ENCODE peak calls at places on chromosomes 3 and 15, in four cellular contexts. One of them, this sample, is unnamed.

GRCh38 chr15:50544368-50544767 is 2.1 kb downstream of the USP50 start:
- DNase-seq in H1: no peak
- DNase-seq in K562: no peak
- DNase-seq in stomach: no peak
- DNase-seq in this sample: no peak

GRCh38 chr3:77475545-77475944 is 435.6 kb downstream of the ROBO2 start:
- DNase-seq in K562: no peak
- DNase-seq in stomach: no peak
- DNase-seq in H1: no peak
- DNase-seq in this sample: no peak

GRCh38 chr3:44070841-44071240 is 170.8 kb upstream of the TOPAZ1 start:
- DNase-seq in stomach: no peak
- DNase-seq in H1: no peak
- DNase-seq in K562: no peak
- DNase-seq in this sample: no peak

GRCh38 chr15:99719096-99719541 is 14.1 kb downstream of the LYSMD4 start:
- DNase-seq in stomach: no peak
- DNase-seq in K562: no peak
- DNase-seq in H1: no peak
- DNase-seq in this sample: no peak

GRCh38 chr3:99755831-99756230 is 61.8 kb upstream of the CMSS1 start:
- DNase-seq in stomach: no peak
- DNase-seq in H1: no peak
- DNase-seq in K562: no peak
- DNase-seq in this sample: no peak

GRCh38 chr3:51391566-51392300 is 648 bp downstream of the RBM15B start:
- DNase-seq in stomach: peak
- DNase-seq in H1: peak
- DNase-seq in K562: peak
- DNase-seq in this sample: no peak

GRCh38 chr3:102235679-102236078 is 199.1 kb upstream of the ZPLD1 start:
- DNase-seq in H1: no peak
- DNase-seq in K562: no peak
- DNase-seq in stomach: no peak
- DNase-seq in this sample: no peak

GRCh38 chr3:138254199-138254598 is 67.1 kb downstream of the ARMC8 start:
- DNase-seq in K562: no peak
- DNase-seq in stomach: no peak
- DNase-seq in H1: no peak
- DNase-seq in this sample: peak

GRCh38 chr15:61141497-61142125 is 87.5 kb downstream of the RORA start:
- DNase-seq in H1: no peak
- DNase-seq in K562: no peak
- DNase-seq in stomach: no peak
- DNase-seq in this sample: no peak

GRCh38 chr3:98730338-98730737 is 32.8 kb upstream of the ST3GAL6 start:
- DNase-seq in stomach: no peak
- DNase-seq in H1: no peak
- DNase-seq in K562: no peak
- DNase-seq in this sample: no peak

GRCh38 chr3:159763466-159764210 is 225.0 kb upstream of the IL12A start:
- DNase-seq in stomach: peak
- DNase-seq in H1: peak
- DNase-seq in K562: peak
- DNase-seq in this sample: peak

GRCh38 chr3:12904951-12905315 is 63.6 kb upstream of the RPL32 start:
- DNase-seq in stomach: no peak
- DNase-seq in K562: no peak
- DNase-seq in H1: no peak
- DNase-seq in this sample: no peak

GRCh38 chr3:52835766-52836470 is 1.1 kb upstream of the MUSTN1 start:
- DNase-seq in H1: no peak
- DNase-seq in stomach: no peak
- DNase-seq in K562: no peak
- DNase-seq in this sample: no peak

GRCh38 chr15:39269821-39270220 is 311.1 kb upstream of the THBS1 start:
- DNase-seq in H1: no peak
- DNase-seq in stomach: no peak
- DNase-seq in K562: no peak
- DNase-seq in this sample: peak

GRCh38 chr15:33852094-33852493 is 116.2 kb upstream of the CHRM5 start:
- DNase-seq in K562: no peak
- DNase-seq in stomach: no peak
- DNase-seq in H1: no peak
- DNase-seq in this sample: no peak

GRCh38 chr15:73688455-73688854 is 4.3 kb downstream of the CD276 start:
- DNase-seq in H1: no peak
- DNase-seq in K562: peak
- DNase-seq in stomach: no peak
- DNase-seq in this sample: no peak

GRCh38 chr15:23039151-23039916 is at the start of gene TUBGCP5:
- DNase-seq in stomach: peak
- DNase-seq in K562: peak
- DNase-seq in H1: peak
- DNase-seq in this sample: peak
- TF ChIP-seq POLR2AphosphoS5 in stomach: peak
- TF ChIP-seq POLR2AphosphoS5 in K562: peak
- TF ChIP-seq POLR2AphosphoS5 in H1: peak
- TF ChIP-seq POLR2AphosphoS5 in this sample: peak

GRCh38 chr3:39385456-39386098 is 2.4 kb downstream of the SLC25A38 start:
- DNase-seq in K562: peak
- DNase-seq in H1: no peak
- DNase-seq in stomach: no peak
- DNase-seq in this sample: no peak

GRCh38 chr3:39381432-39381831 is 1.7 kb upstream of the SLC25A38 start:
- DNase-seq in H1: no peak
- DNase-seq in stomach: no peak
- DNase-seq in K562: no peak
- DNase-seq in this sample: no peak

GRCh38 chr3:39384665-39385000 is 1.5 kb downstream of the SLC25A38 start:
- DNase-seq in K562: no peak
- DNase-seq in H1: no peak
- DNase-seq in stomach: no peak
- DNase-seq in this sample: no peak

GRCh38 chr3:39383913-39384664 is 919 bp downstream of the SLC25A38 start:
- DNase-seq in K562: peak
- DNase-seq in H1: peak
- DNase-seq in stomach: peak
- DNase-seq in this sample: peak

DNA sequence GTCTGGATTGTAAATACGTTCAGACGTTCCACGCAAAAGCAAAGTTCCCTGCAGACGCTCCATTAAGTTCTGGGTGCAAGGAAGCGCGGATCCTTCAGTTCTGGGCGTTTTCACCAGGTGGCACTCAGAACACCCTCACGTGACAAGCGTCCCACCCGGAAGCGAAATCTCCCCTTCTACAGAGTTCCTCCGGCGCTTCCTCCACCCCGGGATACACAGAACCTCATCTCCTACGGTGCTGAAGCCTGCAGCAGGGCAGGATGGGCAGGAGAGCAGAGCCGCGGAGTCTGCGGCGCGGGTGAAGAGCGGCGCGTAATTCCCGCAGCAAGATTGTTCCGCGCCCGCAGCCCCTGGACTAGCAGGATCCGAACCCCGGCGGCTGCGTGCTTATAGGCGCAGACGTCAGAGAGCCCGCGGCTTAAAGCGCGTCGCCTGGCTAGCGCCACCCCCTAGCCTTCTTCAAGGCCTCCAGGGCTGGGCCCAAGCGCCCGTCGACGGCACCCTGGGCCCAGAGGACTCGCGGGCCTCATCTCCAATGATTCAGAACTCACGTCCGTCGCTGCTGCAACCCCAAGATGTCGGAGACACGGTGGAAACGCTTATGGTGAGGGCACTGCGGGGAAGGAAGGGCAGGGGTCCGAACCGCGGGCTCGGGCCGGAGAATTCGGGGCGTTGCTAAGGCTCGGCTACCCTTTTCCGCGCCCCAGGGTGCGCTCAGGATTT is at the start of gene SLC25A38:
- DNase-seq in stomach: peak
- DNase-seq in H1: peak
- DNase-seq in K562: peak
- DNase-seq in this sample: peak
- TF ChIP-seq POLR2A in stomach: no peak
- TF ChIP-seq POLR2A in H1: no peak
- TF ChIP-seq POLR2A in K562: peak
- TF ChIP-seq POLR2A in this sample: peak

GRCh38 chr3:197029511-197030167 is at the start of gene MELTF:
- DNase-seq in stomach: peak
- DNase-seq in H1: peak
- DNase-seq in K562: peak
- DNase-seq in this sample: no peak
- H3K4me3 ChIP-seq in stomach: peak
- H3K4me3 ChIP-seq in H1: peak
- H3K4me3 ChIP-seq in K562: peak
- H3K4me3 ChIP-seq in this sample: peak

GRCh38 chr15:63334821-63335220 is 46.8 kb downstream of the CA12 start:
- DNase-seq in K562: no peak
- DNase-seq in H1: no peak
- DNase-seq in stomach: no peak
- DNase-seq in this sample: no peak

GRCh38 chr15:63329567-63330350 is 51.9 kb downstream of the CA12 start:
- DNase-seq in stomach: no peak
- DNase-seq in H1: no peak
- DNase-seq in K562: no peak
- DNase-seq in this sample: no peak

GRCh38 chr15:63327648-63328421 is 50.4 kb downstream of the APH1B start:
- DNase-seq in stomach: no peak
- DNase-seq in K562: no peak
- DNase-seq in H1: no peak
- DNase-seq in this sample: no peak

GRCh38 chr15:63332367-63333078 is 49.1 kb downstream of the CA12 start:
- DNase-seq in stomach: no peak
- DNase-seq in H1: no peak
- DNase-seq in K562: no peak
- DNase-seq in this sample: no peak

DNA sequence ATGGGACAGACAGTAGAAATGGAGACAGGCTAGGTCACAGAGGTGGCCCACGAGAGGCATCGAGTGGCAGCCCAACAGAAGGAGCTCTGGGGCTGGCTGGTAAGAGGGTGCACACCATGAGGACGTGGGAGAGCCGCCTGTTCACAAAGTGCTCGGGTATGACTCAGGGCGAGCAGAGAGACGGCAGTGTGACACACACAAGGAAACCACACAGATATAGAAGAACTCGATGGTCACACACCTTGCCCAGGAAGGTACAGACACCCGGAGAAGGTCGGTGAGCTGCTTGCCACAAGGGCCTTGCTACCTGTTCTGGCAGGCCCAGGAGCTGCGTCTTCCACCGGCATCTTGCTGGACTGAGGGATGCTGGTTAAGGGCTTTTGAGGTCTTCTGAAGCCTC is 50.2 kb downstream of the CA12 start:
- DNase-seq in K562: peak
- DNase-seq in H1: no peak
- DNase-seq in stomach: no peak
- DNase-seq in this sample: no peak
- TF ChIP-seq POLR2AphosphoS5 in K562: no peak
- TF ChIP-seq POLR2AphosphoS5 in H1: no peak
- TF ChIP-seq POLR2AphosphoS5 in stomach: no peak
- TF ChIP-seq POLR2AphosphoS5 in this sample: no peak

DNA sequence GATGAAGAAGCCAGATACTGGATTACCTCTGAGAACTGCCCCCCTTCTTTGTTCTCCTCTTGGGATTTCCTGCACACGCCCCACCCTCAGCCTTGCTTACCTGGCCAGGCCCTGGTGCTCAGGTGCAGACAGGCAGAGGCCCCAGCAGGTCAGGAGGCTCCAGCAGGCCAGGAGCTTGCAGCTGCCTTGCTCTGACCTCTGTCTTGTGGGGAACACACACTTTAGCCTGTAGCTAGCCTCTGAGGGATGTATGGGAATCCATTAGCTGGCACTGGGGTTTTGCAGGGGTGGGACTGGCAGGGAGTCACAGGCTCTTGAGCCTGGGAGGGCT is 2.7 kb downstream of the SMAD6 start:
- DNase-seq in H1: no peak
- DNase-seq in K562: no peak
- DNase-seq in stomach: peak
- DNase-seq in this sample: no peak
- TF ChIP-seq POLR2A in H1: no peak
- TF ChIP-seq POLR2A in K562: no peak
- TF ChIP-seq POLR2A in stomach: no peak
- TF ChIP-seq POLR2A in this sample: peak

GRCh38 chr3:165883126-165883525 is 45.9 kb upstream of the BCHE start:
- DNase-seq in stomach: no peak
- DNase-seq in H1: no peak
- DNase-seq in K562: no peak
- DNase-seq in this sample: no peak

GRCh38 chr3:165885558-165886270 is 48.5 kb upstream of the BCHE start:
- DNase-seq in stomach: no peak
- DNase-seq in K562: no peak
- DNase-seq in H1: no peak
- DNase-seq in this sample: no peak

GRCh38 chr3:165884518-165884917 is 47.3 kb upstream of the BCHE start:
- DNase-seq in stomach: no peak
- DNase-seq in H1: no peak
- DNase-seq in K562: no peak
- DNase-seq in this sample: no peak

DNA sequence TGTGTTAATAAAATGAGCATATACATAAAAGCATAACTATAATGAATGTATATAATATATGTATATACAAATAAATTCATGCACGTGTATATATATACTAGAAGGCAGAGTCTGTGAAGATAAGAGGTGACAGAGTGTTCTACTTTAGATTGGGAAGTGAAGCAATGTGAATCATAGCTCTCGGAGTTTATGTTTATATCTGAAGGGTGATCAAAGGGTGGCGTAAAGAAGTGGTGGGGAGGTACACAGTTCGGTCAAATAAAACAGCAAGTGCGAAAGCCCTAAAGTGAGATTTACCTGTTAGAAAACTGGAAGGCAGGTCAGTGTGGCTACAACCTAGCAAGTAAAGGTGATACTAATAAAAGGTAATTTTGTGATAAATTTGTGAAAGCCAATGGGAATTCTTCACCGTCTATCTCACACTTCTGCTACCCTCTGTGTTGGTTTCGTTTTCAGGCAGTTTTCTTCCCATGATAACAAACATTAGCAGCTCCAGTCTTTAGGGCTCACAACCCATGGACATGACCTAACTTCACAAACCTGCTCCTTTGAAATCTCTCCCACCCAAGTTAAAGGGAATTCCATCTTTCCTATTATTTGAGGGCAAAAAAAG is 46.7 kb upstream of the BCHE start:
- DNase-seq in K562: no peak
- DNase-seq in H1: no peak
- DNase-seq in stomach: no peak
- DNase-seq in this sample: no peak
- H3K4me3 ChIP-seq in K562: peak
- H3K4me3 ChIP-seq in H1: no peak
- H3K4me3 ChIP-seq in stomach: no peak
- H3K4me3 ChIP-seq in this sample: peak

This sample was measured in prostate gland.